ENCODE peak calls at places on chromosomes 11 and 22, in nine cellular contexts. G is kidney, E is uterus, L is RWPE2, J is ovary, B is brain microvascular endothelial cell, Q is cardiac muscle cell, P is heart right ventricle, N is H1. D is an unnamed sample.
A peak's percentile ranks its signal among the peaks of the same experiment; 100 is the strongest.

GRCh38 chr11:87290304-87290922 is 252.7 kb downstream of the TMEM135 start:
- DNase-seq in G (no peak), E (no peak), L (no peak), J (no peak), B (peak; percentile 9), Q (peak; percentile 79), P (no peak), N (no peak), D (no peak)

GRCh38 chr11:46332568-46333128 is 14.6 kb upstream of the DGKZ start:
- DNase-seq in G (no peak), E (no peak), L (no peak), J (no peak), B (no peak), Q (no peak), P (no peak), N (no peak), D (no peak)

GRCh38 chr11:61946894-61947293 is 3.3 kb upstream of the BEST1 start:
- DNase-seq in G (no peak), E (no peak), L (no peak), J (no peak), B (no peak), Q (no peak), P (no peak), N (no peak), D (no peak)

GRCh38 chr11:111308140-111308539 is 9.8 kb downstream of the POU2AF3 start:
- DNase-seq in G (no peak), E (no peak), L (no peak), J (no peak), B (no peak), Q (peak; percentile 30), P (no peak), N (no peak), D (no peak)

GRCh38 chr11:47917643-47918369 is 62.6 kb upstream of the PTPRJ start:
- DNase-seq in G (peak; percentile 93), E (peak; percentile 84), L (no peak), J (peak; percentile 87), B (peak; percentile 59), Q (peak; percentile 100), P (peak; percentile 82), N (no peak), D (peak; percentile 82)

GRCh38 chr22:35631597-35631996 is 14.5 kb upstream of the MB start:
- DNase-seq in G (peak; percentile 58), E (no peak), L (no peak), J (no peak), B (peak; percentile 31), Q (peak; percentile 48), P (no peak), N (peak; percentile 47), D (peak; percentile 59)

GRCh38 chr11:16776716-16777115 is 38.3 kb downstream of the C11orf58 start:
- DNase-seq in G (no peak), E (no peak), L (no peak), J (no peak), B (no peak), Q (peak; percentile 84), P (no peak), N (no peak), D (no peak)

GRCh38 chr11:102230911-102231310 is 86.4 kb upstream of the BIRC3 start:
- DNase-seq in G (no peak), E (no peak), L (no peak), J (no peak), B (no peak), Q (no peak), P (no peak), N (no peak), D (no peak)

GRCh38 chr11:10455637-10456487 is 798 bp downstream of the AMPD3 start:
- DNase-seq in G (no peak), E (peak; percentile 64), L (no peak), J (peak; percentile 52), B (peak; percentile 89), Q (peak; percentile 67), P (peak; percentile 27), N (no peak), D (peak; percentile 72)

GRCh38 chr11:111021131-111021530 is 224.4 kb upstream of the POU2AF2 start:
- DNase-seq in G (no peak), E (no peak), L (no peak), J (no peak), B (no peak), Q (no peak), P (no peak), N (no peak), D (no peak)

GRCh38 chr11:84214557-84214956 is 928.4 kb upstream of the CCDC90B start:
- DNase-seq in G (no peak), E (no peak), L (no peak), J (no peak), B (no peak), Q (no peak), P (no peak), N (no peak), D (no peak)

GRCh38 chr22:46619830-46620501 is at the start of gene GRAMD4:
- DNase-seq in G (no peak), E (no peak), L (no peak), J (no peak), B (no peak), Q (peak; percentile 57), P (peak; percentile 74), N (no peak), D (peak; percentile 58)

GRCh38 chr11:97419729-97420128 is 1029.9 kb downstream of the JRKL start:
- DNase-seq in G (no peak), E (no peak), L (no peak), J (no peak), B (no peak), Q (no peak), P (no peak), N (no peak), D (no peak)

GRCh38 chr11:73585834-73586575 is 11.9 kb downstream of the FAM168A start:
- DNase-seq in G (no peak), E (no peak), L (no peak), J (no peak), B (peak; percentile 41), Q (no peak), P (no peak), N (no peak), D (no peak)

GRCh38 chr11:102293873-102294601 is 23.2 kb upstream of the BIRC3 start:
- DNase-seq in G (no peak), E (no peak), L (no peak), J (no peak), B (peak; percentile 39), Q (peak; percentile 70), P (no peak), N (no peak), D (no peak)

GRCh38 chr22:23849009-23850006 is 8.4 kb upstream of the SLC2A11 start:
- DNase-seq in G (peak; percentile 93), E (peak; percentile 71), L (no peak), J (peak; percentile 91), B (peak; percentile 53), Q (peak; percentile 78), P (peak; percentile 81), N (peak; percentile 61), D (peak; percentile 86)

GRCh38 chr11:75495749-75496641 is 29.7 kb downstream of the GDPD5 start:
- DNase-seq in G (no peak), E (no peak), L (no peak), J (no peak), B (no peak), Q (no peak), P (no peak), N (peak; percentile 29), D (no peak)

GRCh38 chr11:18397921-18398320 is 3.6 kb downstream of the LDHA start:
- DNase-seq in G (no peak), E (no peak), L (no peak), J (no peak), B (no peak), Q (no peak), P (no peak), N (no peak), D (no peak)
- H3K36me3 ChIP-seq in G (peaks cover 30% of the 10 kb centered on the region), E (no peaks in the 10 kb centered on the region), L (peaks cover 76% of the 10 kb centered on the region), J (no peaks in the 10 kb centered on the region), B (peaks cover 58% of the 10 kb centered on the region), Q (peaks cover 56% of the 10 kb centered on the region), P (peaks cover 39% of the 10 kb centered on the region), N (peaks cover 39% of the 10 kb centered on the region), D (no peaks in the 10 kb centered on the region)

GRCh38 chr11:120608760-120609211 is 97.2 kb downstream of the GRIK4 start:
- DNase-seq in G (peak; percentile 80), E (no peak), L (no peak), J (no peak), B (no peak), Q (no peak), P (no peak), N (no peak), D (no peak)
- H3K4me3 ChIP-seq in G (no peak overlapping the region), E (no peak overlapping the region), L (no peak overlapping the region), J (no peak overlapping the region), B (no peak overlapping the region), Q (no peak overlapping the region), P (no peak overlapping the region), N (no peak overlapping the region), D (no peak overlapping the region)

GRCh38 chr22:38300197-38300945 is 16.9 kb downstream of the CSNK1E start:
- DNase-seq in G (peak; percentile 56), E (no peak), L (no peak), J (no peak), B (no peak), Q (no peak), P (no peak), N (no peak), D (no peak)

GRCh38 chr22:38296372-38296771 is 20.9 kb downstream of the CSNK1E start:
- DNase-seq in G (no peak), E (no peak), L (no peak), J (no peak), B (no peak), Q (no peak), P (no peak), N (no peak), D (no peak)

GRCh38 chr22:38299001-38299651 is 18.1 kb downstream of the CSNK1E start:
- DNase-seq in G (no peak), E (no peak), L (no peak), J (no peak), B (no peak), Q (no peak), P (no peak), N (no peak), D (no peak)

GRCh38 chr22:38299758-38300157 is 17.5 kb downstream of the CSNK1E start:
- DNase-seq in G (no peak), E (no peak), L (no peak), J (no peak), B (no peak), Q (no peak), P (no peak), N (no peak), D (no peak)

DNA sequence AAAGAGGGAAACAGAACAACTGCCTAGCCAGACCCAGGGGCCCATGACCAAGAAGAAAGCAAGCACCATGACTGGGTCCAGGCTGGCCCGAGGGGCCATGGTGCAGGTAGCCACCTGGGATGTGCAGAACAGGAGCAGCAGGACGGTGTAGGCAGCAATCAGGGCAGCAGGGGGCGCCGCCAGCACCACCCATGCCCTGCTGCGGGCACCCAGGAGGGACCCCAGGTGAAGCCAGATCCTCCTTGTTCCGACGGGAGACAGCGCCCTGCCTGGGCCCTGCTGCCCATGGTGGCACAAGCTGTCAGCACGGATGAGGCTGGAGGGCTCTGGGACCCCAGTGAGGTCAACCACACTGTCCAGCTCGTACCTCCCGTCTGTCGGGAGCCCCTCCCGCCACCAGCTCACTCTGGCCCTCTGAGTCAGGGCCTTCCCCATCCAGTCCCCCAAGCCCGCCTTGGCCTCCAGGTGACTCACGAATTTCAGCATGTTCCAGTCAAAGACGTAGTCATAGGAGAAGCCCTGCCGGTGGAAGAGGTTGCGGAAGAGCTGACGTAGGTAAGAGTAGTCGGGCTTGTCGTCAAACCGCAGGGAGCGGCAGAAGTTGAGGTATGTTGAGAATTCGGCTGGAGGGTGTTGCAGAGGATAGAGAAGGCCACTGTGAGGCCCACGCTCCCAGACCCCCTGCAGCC is 18.8 kb downstream of the CSNK1E start:
- DNase-seq in G (no peak), E (no peak), L (peak; percentile 99), J (no peak), B (peak; percentile 97), Q (peak; percentile 97), P (no peak), N (no peak), D (peak; percentile 37)
- H3K36me3 ChIP-seq in G (peaks cover 41% of the 10 kb centered on the region), E (no peaks in the 10 kb centered on the region), L (peaks cover 96% of the 10 kb centered on the region), J (no peaks in the 10 kb centered on the region), B (peaks cover 94% of the 10 kb centered on the region), Q (peaks cover 87% of the 10 kb centered on the region), P (peaks cover 76% of the 10 kb centered on the region), N (peaks cover 89% of the 10 kb centered on the region), D (no peaks in the 10 kb centered on the region)

GRCh38 chr11:123430736-123431356 is 777 bp downstream of the GRAMD1B start:
- DNase-seq in G (peak; percentile 88), E (no peak), L (no peak), J (peak; percentile 68), B (peak; percentile 24), Q (peak; percentile 59), P (peak; percentile 54), N (no peak), D (peak; percentile 77)
- H3K4me3 ChIP-seq in G (peak overlapping the region; percentile 51), E (peak overlapping the region; percentile 18), L (peak overlapping the region; percentile 39), J (peak overlapping the region; percentile 44), B (peak overlapping the region; percentile 71), Q (peak overlapping the region; percentile 76), P (peak overlapping the region; percentile 86), N (peak overlapping the region; percentile 81), D (peak overlapping the region; percentile 68)